ENCODE peak calls at places on chromosome 6, in seven cellular contexts. W, R, E, O, K, J and B are unnamed samples.

GRCh38 chr6:144978208-144978607 is 693.1 kb downstream of the UTRN start:
- DNase-seq in E (no peak), W (no peak), R (no peak), K (no peak), O (no peak), J (no peak), B (no peak)

GRCh38 chr6:31114540-31114876 is at the start of gene PSORS1C1:
- DNase-seq in O (peak), E (peak), J (no peak), K (peak), R (peak), W (no peak), B (no peak)

GRCh38 chr6:39493717-39494116 is 171.2 kb upstream of the KCNK16 start:
- DNase-seq in K (no peak), R (no peak), O (no peak), W (no peak), E (no peak), J (no peak), B (no peak)

GRCh38 chr6:43120938-43121913 is 45.1 kb downstream of the PTK7 start:
- DNase-seq in K (no peak), O (peak), R (peak), E (peak), W (no peak), J (no peak), B (peak)

GRCh38 chr6:35663447-35664235 is 25.1 kb downstream of the FKBP5 start:
- DNase-seq in R (peak), J (peak), O (no peak), K (no peak), E (peak), W (peak), B (no peak)

GRCh38 chr6:135842618-135843392 is 8.7 kb upstream of the PDE7B start:
- DNase-seq in R (no peak), O (no peak), J (no peak), E (no peak), W (no peak), K (no peak), B (no peak)

GRCh38 chr6:45845546-45845945 is 170.1 kb downstream of the CLIC5 start:
- DNase-seq in W (no peak), O (no peak), E (peak), R (peak), K (no peak), J (no peak), B (no peak)

GRCh38 chr6:111483736-111484654 is 977 bp upstream of the REV3L start:
- DNase-seq in E (peak), K (peak), O (peak), R (peak), W (peak), J (peak), B (peak)

GRCh38 chr6:145400508-145400907 is 334.8 kb downstream of the EPM2A start:
- DNase-seq in K (no peak), R (no peak), O (no peak), W (no peak), J (no peak), E (no peak), B (no peak)

GRCh38 chr6:73521351-73522254 is 771 bp upstream of the EEF1A1 start:
- DNase-seq in O (peak), R (no peak), W (peak), K (peak), E (peak), J (peak), B (peak)

GRCh38 chr6:157432231-157432630 is 51.2 kb downstream of the ZDHHC14 start:
- DNase-seq in O (no peak), J (no peak), W (no peak), R (no peak), K (no peak), E (no peak), B (no peak)

GRCh38 chr6:24630861-24631505 is 15.0 kb downstream of the KIAA0319 start:
- DNase-seq in W (no peak), R (no peak), E (no peak), J (no peak), K (no peak), O (no peak), B (no peak)

GRCh38 chr6:139375239-139376053 is 998 bp upstream of the CITED2 start:
- DNase-seq in R (peak), O (peak), J (peak), E (peak), W (peak), K (peak), B (peak)

GRCh38 chr6:17349437-17349836 is 44.0 kb upstream of the CAP2 start:
- DNase-seq in O (no peak), R (peak), E (peak), K (no peak), J (no peak), W (no peak), B (no peak)

GRCh38 chr6:53986165-53986720 is 125.0 kb upstream of the MLIP start:
- DNase-seq in J (peak), E (peak), K (no peak), R (no peak), O (peak), W (peak), B (peak)

GRCh38 chr6:2784061-2784460 is 18.9 kb downstream of the WRNIP1 start:
- DNase-seq in O (no peak), J (no peak), R (no peak), E (no peak), K (no peak), W (no peak), B (no peak)

DNA sequence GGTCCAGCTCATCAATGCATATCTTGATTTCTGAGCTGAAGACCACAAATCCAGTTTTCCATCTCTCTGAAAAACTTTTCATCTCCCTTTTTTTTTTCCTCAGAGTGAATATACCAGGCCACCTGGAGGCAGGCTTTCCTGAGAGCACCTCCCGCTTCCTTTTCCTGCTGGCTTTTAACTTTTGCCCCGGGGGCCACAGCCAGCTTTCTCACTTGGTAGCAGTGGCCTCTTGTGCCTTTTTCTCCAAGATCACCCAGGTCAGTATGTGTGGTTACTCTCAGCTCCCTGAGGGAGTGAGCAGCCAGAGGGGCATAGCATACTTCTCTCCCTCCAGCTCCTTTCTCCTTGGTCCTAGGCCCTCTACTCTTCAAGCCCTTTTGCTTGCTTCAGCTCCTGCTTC is at the start of gene BTN1A1:
- DNase-seq in K (no peak), J (no peak), W (no peak), E (no peak), O (no peak), R (no peak), B (no peak)
- TF ChIP-seq CTCF in K (no peak), J (peak), W (no peak), E (no peak), O (no peak), R (no peak), B (no peak)

GRCh38 chr6:166423781-166424180 is 41.0 kb upstream of the MPC1 start:
- DNase-seq in K (no peak), E (no peak), W (no peak), O (no peak), J (no peak), R (no peak), B (no peak)
- TF ChIP-seq CTCF in K (no peak), E (no peak), W (no peak), O (no peak), J (no peak), R (no peak), B (no peak)

GRCh38 chr6:147395158-147395557 is 113.3 kb upstream of the SAMD5 start:
- DNase-seq in R (no peak), K (no peak), W (no peak), J (no peak), E (peak), O (no peak), B (no peak)

GRCh38 chr6:147384737-147385710 is 123.5 kb upstream of the SAMD5 start:
- DNase-seq in W (peak), J (no peak), R (no peak), O (no peak), K (no peak), E (no peak), B (no peak)

GRCh38 chr6:147392917-147393625 is 115.4 kb upstream of the SAMD5 start:
- DNase-seq in E (no peak), R (no peak), J (no peak), O (no peak), W (no peak), K (no peak), B (no peak)

GRCh38 chr6:147389463-147389862 is 119.0 kb upstream of the SAMD5 start:
- DNase-seq in R (no peak), W (no peak), J (no peak), K (no peak), O (no peak), E (no peak), B (no peak)

DNA sequence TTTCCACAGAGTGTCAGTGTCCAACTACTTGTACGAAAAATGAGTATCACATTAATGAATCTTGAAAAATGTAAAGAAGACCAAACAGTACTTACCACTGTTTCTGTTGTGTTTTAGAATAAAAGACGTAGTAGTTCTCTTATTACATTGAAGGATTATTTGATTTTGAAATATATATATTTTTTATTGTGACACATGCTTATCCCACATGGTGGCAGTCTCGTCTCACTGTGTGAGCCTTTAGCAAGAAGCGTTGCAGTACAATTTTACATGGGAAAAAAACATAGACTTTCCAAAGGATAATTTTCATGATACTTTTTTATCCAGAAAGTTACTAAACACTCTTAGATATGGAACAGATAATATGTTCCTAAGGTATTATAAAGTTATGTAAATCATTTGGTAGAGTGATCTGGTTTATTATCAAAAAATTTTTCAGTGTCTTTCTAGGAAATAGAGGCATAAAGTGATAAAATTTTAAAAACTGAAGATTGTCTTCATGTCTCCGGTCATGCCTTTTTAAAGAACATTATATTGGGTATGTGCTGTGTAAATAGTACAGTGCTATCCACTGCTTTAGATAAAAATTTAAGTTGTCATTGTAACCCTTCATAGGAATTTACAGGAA is 117.5 kb upstream of the SAMD5 start:
- DNase-seq in J (peak), O (no peak), W (peak), R (no peak), E (peak), K (no peak), B (peak)
- TF ChIP-seq CTCF in J (peak), O (peak), W (no peak), R (peak), E (peak), K (no peak), B (peak)

GRCh38 chr6:168452685-168453377 is 11.8 kb downstream of the SMOC2 start:
- DNase-seq in O (peak), E (no peak), K (no peak), J (no peak), R (no peak), W (no peak), B (peak)

GRCh38 chr6:168447741-168448140 is 6.8 kb downstream of the SMOC2 start:
- DNase-seq in K (no peak), W (no peak), R (no peak), J (no peak), O (no peak), E (no peak), B (no peak)

GRCh38 chr6:168448243-168448855 is 7.4 kb downstream of the SMOC2 start:
- DNase-seq in E (no peak), W (no peak), R (no peak), O (no peak), J (no peak), K (no peak), B (no peak)

GRCh38 chr6:168450921-168451320 is 9.9 kb downstream of the SMOC2 start:
- DNase-seq in J (no peak), O (no peak), R (no peak), K (no peak), E (no peak), W (no peak), B (no peak)

GRCh38 chr6:168451805-168452204 is 10.8 kb downstream of the SMOC2 start:
- DNase-seq in R (no peak), E (no peak), W (no peak), J (no peak), K (no peak), O (no peak), B (no peak)
- TF ChIP-seq CTCF in R (no peak), E (peak), W (no peak), J (no peak), K (peak), O (peak), B (peak)

GRCh38 chr6:22519237-22519636 is 50.1 kb upstream of the HDGFL1 start:
- DNase-seq in R (no peak), W (no peak), K (no peak), O (no peak), J (no peak), E (no peak), B (no peak)
- TF ChIP-seq CTCF in R (no peak), W (no peak), K (no peak), O (no peak), J (no peak), E (no peak), B (no peak)

DNA sequence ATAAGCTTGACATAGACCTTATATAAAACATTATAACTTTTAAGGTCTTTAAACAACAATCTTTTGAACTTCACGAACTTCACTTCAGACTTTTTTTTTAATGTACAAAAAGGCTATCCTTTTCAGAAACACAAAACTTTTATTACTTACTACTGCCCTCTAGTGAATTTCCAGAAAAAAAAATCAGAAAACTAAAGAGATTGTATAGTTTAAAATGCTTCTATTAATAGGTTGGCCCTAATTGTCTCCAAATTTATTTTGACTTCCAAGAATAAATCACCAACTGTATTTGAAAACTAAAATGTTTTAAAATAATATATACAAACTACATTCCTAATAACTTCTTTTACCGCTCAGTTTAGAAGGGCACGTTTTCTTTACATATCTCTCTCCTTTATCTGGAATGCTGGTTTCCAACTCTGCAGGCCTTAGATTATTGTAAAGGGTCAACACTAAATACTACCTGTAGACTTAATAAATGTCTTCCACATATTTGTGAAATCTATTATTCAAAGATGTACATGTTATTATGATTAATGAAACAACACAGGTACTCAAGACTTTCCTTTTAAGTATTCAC is 66.8 kb downstream of the LMBRD1 start:
- DNase-seq in E (peak), R (no peak), J (peak), K (no peak), W (no peak), O (no peak), B (no peak)
- TF ChIP-seq CTCF in E (peak), R (no peak), J (peak), K (no peak), W (no peak), O (peak), B (peak)

DNA sequence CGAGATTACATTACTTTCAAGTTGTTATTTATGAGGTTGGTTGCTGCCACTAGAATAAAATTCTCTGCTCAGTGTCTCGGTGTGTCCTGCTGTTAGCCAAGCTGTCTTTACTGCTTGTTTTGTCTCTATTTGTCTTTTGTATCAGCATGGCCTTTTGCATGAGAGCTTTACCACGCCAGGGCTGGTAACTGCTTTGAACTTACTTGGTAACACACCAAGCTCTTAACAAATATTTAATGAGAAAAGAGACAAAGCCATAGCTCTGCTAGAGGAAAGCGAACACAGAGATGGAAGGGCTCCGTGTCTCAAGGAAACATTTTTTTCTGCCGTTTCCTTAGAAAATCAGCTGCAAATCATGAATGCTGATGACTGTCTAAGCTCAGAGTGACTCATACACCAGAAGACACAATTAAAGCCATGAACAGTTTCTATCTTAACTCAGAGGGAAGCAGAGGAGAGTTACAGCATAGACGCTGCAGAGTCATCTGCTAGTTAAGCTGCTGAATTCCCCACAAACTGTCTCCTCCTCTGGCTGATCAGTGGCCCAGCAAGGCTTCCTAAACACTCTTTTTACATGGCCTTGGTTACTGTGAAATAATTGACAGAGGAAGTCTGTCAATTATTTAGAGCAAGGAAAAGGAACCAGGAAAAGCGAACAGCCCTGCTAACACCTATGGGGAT is 44.8 kb downstream of the AGPAT4 start:
- DNase-seq in E (peak), R (peak), J (no peak), K (no peak), O (no peak), W (peak), B (no peak)
- TF ChIP-seq CTCF in E (no peak), R (no peak), J (no peak), K (no peak), O (no peak), W (no peak), B (no peak)